ENCODE peak calls at places on chromosomes 11 and 22, in ten cellular contexts. One of them, this sample, is unnamed.
A peak's percentile ranks its signal among the peaks of the same experiment; 100 is the strongest.

GRCh38 chr11:109729761-109730160 is 307.8 kb downstream of the C11orf87 start:
- DNase-seq in RWPE1: no peak
- DNase-seq in heart left ventricle: no peak
- DNase-seq in endodermal cell: peak; percentile 62
- DNase-seq in psoas muscle: no peak
- DNase-seq in endothelial cell of umbilical vein: no peak
- DNase-seq in colonic mucosa: peak; percentile 50
- DNase-seq in esophagus muscularis mucosa: no peak
- DNase-seq in MM.1S: peak; percentile 42
- DNase-seq in MCF 10A: no peak
- DNase-seq in this sample: no peak

GRCh38 chr22:38657248-38657909 is 941 bp downstream of the CBY1 start:
- DNase-seq in RWPE1: peak; percentile 28
- DNase-seq in heart left ventricle: no peak
- DNase-seq in endodermal cell: peak; percentile 70
- DNase-seq in psoas muscle: no peak
- DNase-seq in endothelial cell of umbilical vein: no peak
- DNase-seq in colonic mucosa: peak; percentile 38
- DNase-seq in esophagus muscularis mucosa: no peak
- DNase-seq in MM.1S: peak; percentile 24
- DNase-seq in MCF 10A: peak; percentile 36
- DNase-seq in this sample: peak; percentile 61

GRCh38 chr11:70838198-70838597 is 414.2 kb downstream of the SHANK2 start:
- DNase-seq in RWPE1: no peak
- DNase-seq in heart left ventricle: no peak
- DNase-seq in endodermal cell: no peak
- DNase-seq in psoas muscle: no peak
- DNase-seq in endothelial cell of umbilical vein: no peak
- DNase-seq in colonic mucosa: no peak
- DNase-seq in esophagus muscularis mucosa: no peak
- DNase-seq in MM.1S: no peak
- DNase-seq in MCF 10A: no peak
- DNase-seq in this sample: no peak

GRCh38 chr11:105693075-105693474 is 83.2 kb downstream of the GRIA4 start:
- DNase-seq in RWPE1: no peak
- DNase-seq in heart left ventricle: no peak
- DNase-seq in endodermal cell: no peak
- DNase-seq in psoas muscle: no peak
- DNase-seq in endothelial cell of umbilical vein: peak; percentile 21
- DNase-seq in colonic mucosa: no peak
- DNase-seq in esophagus muscularis mucosa: no peak
- DNase-seq in MM.1S: no peak
- DNase-seq in MCF 10A: no peak
- DNase-seq in this sample: no peak

GRCh38 chr11:46666982-46667590 is 33.3 kb downstream of the ARHGAP1 start:
- DNase-seq in RWPE1: no peak
- DNase-seq in heart left ventricle: no peak
- DNase-seq in endodermal cell: no peak
- DNase-seq in psoas muscle: no peak
- DNase-seq in endothelial cell of umbilical vein: no peak
- DNase-seq in colonic mucosa: no peak
- DNase-seq in esophagus muscularis mucosa: no peak
- DNase-seq in MM.1S: no peak
- DNase-seq in MCF 10A: no peak
- DNase-seq in this sample: no peak

GRCh38 chr11:16385099-16385498 is 28.8 kb upstream of the SOX6 start:
- DNase-seq in RWPE1: no peak
- DNase-seq in heart left ventricle: no peak
- DNase-seq in endodermal cell: no peak
- DNase-seq in psoas muscle: no peak
- DNase-seq in endothelial cell of umbilical vein: no peak
- DNase-seq in colonic mucosa: no peak
- DNase-seq in esophagus muscularis mucosa: no peak
- DNase-seq in MM.1S: no peak
- DNase-seq in MCF 10A: no peak
- DNase-seq in this sample: no peak

GRCh38 chr11:29343465-29344333 is 673.1 kb downstream of the KCNA4 start:
- DNase-seq in RWPE1: peak; percentile 54
- DNase-seq in heart left ventricle: peak; percentile 21
- DNase-seq in endodermal cell: peak; percentile 92
- DNase-seq in psoas muscle: peak; percentile 31
- DNase-seq in endothelial cell of umbilical vein: peak; percentile 58
- DNase-seq in colonic mucosa: peak; percentile 40
- DNase-seq in esophagus muscularis mucosa: no peak
- DNase-seq in MM.1S: peak; percentile 52
- DNase-seq in MCF 10A: peak; percentile 63
- DNase-seq in this sample: peak; percentile 49

GRCh38 chr11:123833095-123833494 is 26.9 kb upstream of the OR6M1 start:
- DNase-seq in RWPE1: peak; percentile 12
- DNase-seq in heart left ventricle: no peak
- DNase-seq in endodermal cell: no peak
- DNase-seq in psoas muscle: no peak
- DNase-seq in endothelial cell of umbilical vein: no peak
- DNase-seq in colonic mucosa: no peak
- DNase-seq in esophagus muscularis mucosa: no peak
- DNase-seq in MM.1S: no peak
- DNase-seq in MCF 10A: no peak
- DNase-seq in this sample: no peak

GRCh38 chr11:69242583-69242940 is 51.4 kb upstream of the MYEOV start:
- DNase-seq in RWPE1: no peak
- DNase-seq in heart left ventricle: peak; percentile 14
- DNase-seq in endodermal cell: peak; percentile 39
- DNase-seq in psoas muscle: no peak
- DNase-seq in endothelial cell of umbilical vein: no peak
- DNase-seq in colonic mucosa: peak; percentile 16
- DNase-seq in esophagus muscularis mucosa: no peak
- DNase-seq in MM.1S: no peak
- DNase-seq in MCF 10A: no peak
- DNase-seq in this sample: no peak

GRCh38 chr11:95229199-95230053 is 1.6 kb downstream of the SESN3 start:
- DNase-seq in RWPE1: no peak
- DNase-seq in heart left ventricle: no peak
- DNase-seq in endodermal cell: no peak
- DNase-seq in psoas muscle: no peak
- DNase-seq in endothelial cell of umbilical vein: peak; percentile 53
- DNase-seq in colonic mucosa: peak; percentile 45
- DNase-seq in esophagus muscularis mucosa: no peak
- DNase-seq in MM.1S: peak; percentile 21
- DNase-seq in MCF 10A: peak; percentile 9
- DNase-seq in this sample: no peak

GRCh38 chr11:65471410-65471762 is 27.5 kb upstream of the MALAT1 start:
- DNase-seq in RWPE1: no peak
- DNase-seq in heart left ventricle: peak; percentile 83
- DNase-seq in endodermal cell: peak; percentile 87
- DNase-seq in psoas muscle: peak; percentile 85
- DNase-seq in endothelial cell of umbilical vein: peak; percentile 83
- DNase-seq in colonic mucosa: peak; percentile 76
- DNase-seq in esophagus muscularis mucosa: no peak
- DNase-seq in MM.1S: no peak
- DNase-seq in MCF 10A: peak; percentile 85
- DNase-seq in this sample: no peak

GRCh38 chr11:93993747-93994146 is 27.4 kb upstream of the HEPHL1 start:
- DNase-seq in RWPE1: no peak
- DNase-seq in heart left ventricle: no peak
- DNase-seq in endodermal cell: no peak
- DNase-seq in psoas muscle: no peak
- DNase-seq in endothelial cell of umbilical vein: no peak
- DNase-seq in colonic mucosa: no peak
- DNase-seq in esophagus muscularis mucosa: no peak
- DNase-seq in MM.1S: no peak
- DNase-seq in MCF 10A: no peak
- DNase-seq in this sample: no peak

GRCh38 chr22:22738959-22739585 is 94.7 kb downstream of the GGTLC2 start:
- DNase-seq in RWPE1: no peak
- DNase-seq in heart left ventricle: no peak
- DNase-seq in endodermal cell: no peak
- DNase-seq in psoas muscle: no peak
- DNase-seq in endothelial cell of umbilical vein: no peak
- DNase-seq in colonic mucosa: no peak
- DNase-seq in esophagus muscularis mucosa: peak; percentile 57
- DNase-seq in MM.1S: no peak
- DNase-seq in MCF 10A: no peak
- DNase-seq in this sample: no peak

GRCh38 chr11:14908214-14908880 is 16.3 kb upstream of the CYP2R1 start:
- DNase-seq in RWPE1: peak; percentile 48
- DNase-seq in heart left ventricle: no peak
- DNase-seq in endodermal cell: peak; percentile 73
- DNase-seq in psoas muscle: no peak
- DNase-seq in endothelial cell of umbilical vein: peak; percentile 36
- DNase-seq in colonic mucosa: peak; percentile 45
- DNase-seq in esophagus muscularis mucosa: no peak
- DNase-seq in MM.1S: peak; percentile 60
- DNase-seq in MCF 10A: peak; percentile 64
- DNase-seq in this sample: peak; percentile 58

GRCh38 chr11:113048820-113049555 is 87.8 kb downstream of the NCAM1 start:
- DNase-seq in RWPE1: peak; percentile 73
- DNase-seq in heart left ventricle: no peak
- DNase-seq in endodermal cell: no peak
- DNase-seq in psoas muscle: no peak
- DNase-seq in endothelial cell of umbilical vein: no peak
- DNase-seq in colonic mucosa: no peak
- DNase-seq in esophagus muscularis mucosa: no peak
- DNase-seq in MM.1S: no peak
- DNase-seq in MCF 10A: peak; percentile 90
- DNase-seq in this sample: no peak

DNA sequence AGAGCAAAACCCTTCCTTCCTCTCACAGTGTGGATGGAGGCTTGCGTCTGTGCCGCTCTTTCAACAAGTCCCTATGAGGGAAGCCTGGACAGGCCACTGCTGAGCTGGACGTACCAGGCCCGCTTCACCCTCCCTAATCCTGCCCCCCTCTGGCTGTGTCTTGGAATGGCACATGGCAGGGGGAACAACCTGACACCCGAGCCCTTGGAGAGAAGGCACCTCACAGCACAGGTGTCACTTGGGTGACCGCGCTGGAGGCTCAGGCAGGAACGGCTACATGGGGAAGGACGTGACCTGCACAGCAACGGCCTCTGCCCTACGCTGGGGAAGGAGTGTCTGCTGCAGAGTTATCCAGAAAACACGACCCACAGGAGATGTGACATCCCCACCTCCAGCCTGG is 11.0 kb downstream of the CARS1 start:
- DNase-seq in RWPE1: no peak
- DNase-seq in heart left ventricle: no peak
- DNase-seq in endodermal cell: peak; percentile 72
- DNase-seq in psoas muscle: peak; percentile 44
- DNase-seq in endothelial cell of umbilical vein: no peak
- DNase-seq in colonic mucosa: no peak
- DNase-seq in esophagus muscularis mucosa: no peak
- DNase-seq in MM.1S: no peak
- DNase-seq in MCF 10A: no peak
- DNase-seq in this sample: no peak
- TF ChIP-seq CTCF in RWPE1: no peak
- TF ChIP-seq CTCF in heart left ventricle: peak; percentile 17
- TF ChIP-seq CTCF in endodermal cell: peak; percentile 54
- TF ChIP-seq CTCF in psoas muscle: no peak
- TF ChIP-seq CTCF in endothelial cell of umbilical vein: peak; percentile 29
- TF ChIP-seq CTCF in colonic mucosa: no peak
- TF ChIP-seq CTCF in esophagus muscularis mucosa: no peak
- TF ChIP-seq CTCF in MM.1S: no peak
- TF ChIP-seq CTCF in MCF 10A: no peak
- TF ChIP-seq CTCF in this sample: no peak

DNA sequence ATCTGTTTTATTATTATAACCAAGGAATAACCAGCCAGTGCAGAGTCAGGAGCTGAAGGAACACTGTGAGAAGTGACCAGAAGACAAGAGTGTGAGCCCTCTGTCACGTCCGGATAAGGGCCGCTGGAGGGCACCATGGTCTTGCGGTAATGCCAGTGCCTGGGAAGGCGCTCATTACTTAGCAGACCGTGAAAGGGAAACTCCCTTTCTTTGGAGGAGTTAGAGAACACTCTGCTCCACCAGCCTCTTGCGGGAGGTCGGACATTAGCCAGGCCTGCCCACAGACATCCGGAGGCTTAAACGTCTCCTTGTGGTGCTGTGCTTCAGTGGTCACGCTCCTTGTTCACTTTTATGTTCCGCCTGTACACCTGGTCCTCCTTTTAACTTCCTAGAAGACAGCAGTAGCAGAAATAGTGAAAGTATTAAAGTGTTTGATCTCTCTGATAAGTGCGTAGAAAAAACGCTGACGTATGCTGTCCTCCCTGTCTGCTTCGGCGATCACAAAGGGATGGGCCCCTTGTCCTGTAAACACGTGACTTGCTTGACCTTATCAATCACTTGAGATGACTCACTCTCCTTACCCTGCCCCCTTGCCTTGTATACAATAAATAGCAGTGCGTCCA is 120.6 kb upstream of the LMO1 start:
- DNase-seq in RWPE1: no peak
- DNase-seq in heart left ventricle: no peak
- DNase-seq in endodermal cell: peak; percentile 83
- DNase-seq in psoas muscle: peak; percentile 39
- DNase-seq in endothelial cell of umbilical vein: peak; percentile 9
- DNase-seq in colonic mucosa: no peak
- DNase-seq in esophagus muscularis mucosa: peak; percentile 85
- DNase-seq in MM.1S: peak; percentile 87
- DNase-seq in MCF 10A: peak; percentile 8
- DNase-seq in this sample: no peak
- TF ChIP-seq CTCF in RWPE1: no peak
- TF ChIP-seq CTCF in heart left ventricle: no peak
- TF ChIP-seq CTCF in endodermal cell: peak; percentile 62
- TF ChIP-seq CTCF in psoas muscle: no peak
- TF ChIP-seq CTCF in endothelial cell of umbilical vein: peak; percentile 11
- TF ChIP-seq CTCF in colonic mucosa: no peak
- TF ChIP-seq CTCF in esophagus muscularis mucosa: no peak
- TF ChIP-seq CTCF in MM.1S: peak; percentile 46
- TF ChIP-seq CTCF in MCF 10A: no peak
- TF ChIP-seq CTCF in this sample: no peak

DNA sequence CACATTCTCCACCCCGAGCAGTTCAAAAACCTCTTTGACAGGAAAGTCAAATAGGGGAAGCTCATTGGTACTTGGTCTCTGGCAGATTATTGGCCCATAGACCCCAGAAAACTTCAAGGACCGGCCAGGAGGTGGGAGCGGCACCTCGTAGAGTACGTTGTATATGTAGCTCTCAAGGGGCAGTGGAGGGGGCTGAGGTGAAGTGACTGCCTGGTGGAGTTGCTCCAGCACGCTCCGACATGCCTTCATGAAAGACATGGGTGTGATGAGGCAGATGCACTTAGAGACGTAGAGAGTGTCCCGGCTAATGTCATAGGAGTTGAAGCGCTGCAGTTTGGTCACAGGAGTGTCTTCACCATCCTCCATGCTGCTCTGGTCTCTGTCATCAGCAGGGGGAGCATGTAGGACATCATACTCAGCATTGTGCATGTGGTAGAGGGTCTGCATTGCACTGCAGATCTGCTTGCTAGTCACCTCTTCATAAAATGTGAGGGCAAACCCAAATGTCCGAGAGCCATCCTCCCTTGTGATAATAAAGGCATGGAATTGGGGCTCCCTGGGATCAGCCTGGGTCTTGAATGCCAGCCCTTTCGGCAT is 61.3 kb downstream of the DENND5A start:
- DNase-seq in RWPE1: no peak
- DNase-seq in heart left ventricle: no peak
- DNase-seq in endodermal cell: peak; percentile 71
- DNase-seq in psoas muscle: no peak
- DNase-seq in endothelial cell of umbilical vein: peak; percentile 17
- DNase-seq in colonic mucosa: no peak
- DNase-seq in esophagus muscularis mucosa: no peak
- DNase-seq in MM.1S: no peak
- DNase-seq in MCF 10A: no peak
- DNase-seq in this sample: peak; percentile 13
- TF ChIP-seq CTCF in RWPE1: no peak
- TF ChIP-seq CTCF in heart left ventricle: peak; percentile 21
- TF ChIP-seq CTCF in endodermal cell: peak; percentile 71
- TF ChIP-seq CTCF in psoas muscle: no peak
- TF ChIP-seq CTCF in endothelial cell of umbilical vein: no peak
- TF ChIP-seq CTCF in colonic mucosa: no peak
- TF ChIP-seq CTCF in esophagus muscularis mucosa: no peak
- TF ChIP-seq CTCF in MM.1S: peak; percentile 28
- TF ChIP-seq CTCF in MCF 10A: no peak
- TF ChIP-seq CTCF in this sample: no peak

GRCh38 chr22:27113211-27114030 is 456.0 kb downstream of the MIAT start:
- DNase-seq in RWPE1: peak; percentile 61
- DNase-seq in heart left ventricle: peak; percentile 40
- DNase-seq in endodermal cell: no peak
- DNase-seq in psoas muscle: peak; percentile 56
- DNase-seq in endothelial cell of umbilical vein: peak; percentile 86
- DNase-seq in colonic mucosa: peak; percentile 35
- DNase-seq in esophagus muscularis mucosa: peak; percentile 95
- DNase-seq in MM.1S: no peak
- DNase-seq in MCF 10A: peak; percentile 86
- DNase-seq in this sample: no peak
- TF ChIP-seq CTCF in RWPE1: no peak
- TF ChIP-seq CTCF in heart left ventricle: no peak
- TF ChIP-seq CTCF in endodermal cell: no peak
- TF ChIP-seq CTCF in psoas muscle: no peak
- TF ChIP-seq CTCF in endothelial cell of umbilical vein: no peak
- TF ChIP-seq CTCF in colonic mucosa: no peak
- TF ChIP-seq CTCF in esophagus muscularis mucosa: no peak
- TF ChIP-seq CTCF in MM.1S: no peak
- TF ChIP-seq CTCF in MCF 10A: no peak
- TF ChIP-seq CTCF in this sample: no peak

This sample was measured in GM20000.